ENCODE peak calls at places on chromosomes 1 and 21, in nine cellular contexts. B, N, L, T, A, Y, J, S and Z are unnamed samples.

GRCh38 chr1:9174762-9175161 is 45.9 kb upstream of the GPR157 start:
- DNase-seq in B (no peak), N (no peak), L (no peak), T (no peak), A (no peak), Y (no peak), J (no peak), S (no peak), Z (no peak)

GRCh38 chr1:226405411-226405988 is 2.4 kb downstream of the PARP1 start:
- DNase-seq in B (no peak), N (no peak), L (no peak), T (peak), A (peak), Y (no peak), J (no peak), S (no peak), Z (no peak)

GRCh38 chr1:47471163-47471562 is 33.3 kb downstream of the FOXD2 start:
- DNase-seq in B (no peak), N (peak), L (no peak), T (no peak), A (no peak), Y (no peak), J (no peak), S (no peak), Z (no peak)

GRCh38 chr1:225999912-226000337 is 782 bp upstream of the SDE2 start:
- DNase-seq in B (no peak), N (no peak), L (no peak), T (peak), A (peak), Y (no peak), J (no peak), S (no peak), Z (peak)

GRCh38 chr21:38661296-38662223 is 144.2 kb upstream of the ETS2 start:
- DNase-seq in B (no peak), N (peak), L (no peak), T (no peak), A (no peak), Y (no peak), J (peak), S (peak), Z (peak)

GRCh38 chr1:3668585-3669300 is 16.4 kb downstream of the TP73 start:
- DNase-seq in B (peak), N (peak), L (no peak), T (peak), A (no peak), Y (peak), J (no peak), S (peak), Z (peak)

GRCh38 chr1:5683446-5683845 is 308.8 kb downstream of the NPHP4 start:
- DNase-seq in B (no peak), N (no peak), L (no peak), T (no peak), A (no peak), Y (no peak), J (no peak), S (no peak), Z (no peak)

GRCh38 chr1:143574891-143575520 is 396.8 kb downstream of the FAM72C start:
- DNase-seq in B (no peak), N (no peak), L (no peak), T (no peak), A (no peak), Y (no peak), J (no peak), S (no peak), Z (no peak)

GRCh38 chr21:35342440-35342839 is 293.3 kb upstream of the RUNX1 start:
- DNase-seq in B (no peak), N (no peak), L (no peak), T (peak), A (peak), Y (no peak), J (no peak), S (no peak), Z (no peak)

GRCh38 chr1:92948071-92948470 is 13.2 kb downstream of the DIPK1A start:
- DNase-seq in B (no peak), N (no peak), L (no peak), T (no peak), A (no peak), Y (no peak), J (no peak), S (no peak), Z (no peak)

GRCh38 chr1:30886710-30887428 is 21.7 kb downstream of the SDC3 start:
- DNase-seq in B (no peak), N (no peak), L (no peak), T (no peak), A (no peak), Y (no peak), J (no peak), S (no peak), Z (no peak)

GRCh38 chr1:30889506-30889905 is 19.1 kb downstream of the SDC3 start:
- DNase-seq in B (no peak), N (no peak), L (no peak), T (no peak), A (no peak), Y (no peak), J (no peak), S (no peak), Z (no peak)

GRCh38 chr1:30888975-30889374 is 19.6 kb downstream of the SDC3 start:
- DNase-seq in B (no peak), N (no peak), L (no peak), T (no peak), A (no peak), Y (no peak), J (no peak), S (no peak), Z (no peak)

GRCh38 chr1:30888391-30888790 is 20.2 kb downstream of the SDC3 start:
- DNase-seq in B (no peak), N (peak), L (peak), T (peak), A (no peak), Y (no peak), J (peak), S (peak), Z (peak)

DNA sequence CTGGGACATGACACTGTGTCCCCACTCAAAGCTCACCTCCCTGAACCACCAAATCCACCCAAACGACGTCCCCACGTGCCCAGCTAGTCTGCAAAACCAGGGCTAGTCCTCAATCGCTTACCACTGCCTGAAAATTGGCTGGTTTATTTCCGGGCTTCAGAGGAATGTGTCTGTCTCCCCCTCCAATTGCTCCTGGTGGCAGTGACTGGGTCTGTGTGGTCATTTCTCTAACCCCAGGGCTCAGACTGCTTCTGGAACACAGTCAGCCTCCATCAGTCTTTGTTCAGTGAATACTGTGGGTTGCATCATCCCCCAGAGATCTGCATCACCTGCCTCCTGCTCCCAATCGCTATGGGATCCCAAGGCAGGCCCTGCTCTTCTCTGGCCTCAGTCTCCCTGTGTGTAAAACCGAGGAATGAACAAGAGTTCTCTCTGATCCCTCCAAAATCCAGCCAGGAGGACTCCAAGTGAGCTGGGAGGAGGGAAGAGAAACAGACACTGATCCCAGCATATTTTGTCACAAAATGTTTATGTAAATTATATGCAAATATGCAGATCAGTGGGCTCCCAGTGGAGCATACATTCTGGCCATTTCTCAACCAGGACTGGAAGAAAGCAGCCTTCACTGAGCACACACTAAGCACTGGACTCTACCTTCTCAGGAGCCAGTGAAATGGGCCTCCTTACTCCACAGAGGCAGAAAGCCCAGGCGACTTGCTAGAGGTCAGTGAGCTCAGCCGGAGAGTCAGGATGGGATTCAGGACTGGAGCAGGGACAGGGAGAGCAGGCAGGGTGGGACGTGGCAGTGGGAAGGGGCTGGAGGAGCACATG is 20.9 kb downstream of the SDC3 start:
- DNase-seq in B (no peak), N (peak), L (no peak), T (peak), A (no peak), Y (no peak), J (no peak), S (no peak), Z (peak)
- H3K4me3 ChIP-seq in B (no peak), N (no peak), L (no peak), T (no peak), A (no peak), Y (no peak), J (no peak), S (no peak), Z (no peak)

GRCh38 chr1:35443768-35444518 is 113.3 kb downstream of the KIAA0319L start:
- DNase-seq in B (no peak), N (peak), L (no peak), T (peak), A (no peak), Y (no peak), J (no peak), S (no peak), Z (peak)
- TF ChIP-seq CTCF in B (peak), N (peak), L (no peak), T (peak), A (no peak), Y (peak), J (no peak), S (no peak), Z (peak)

DNA sequence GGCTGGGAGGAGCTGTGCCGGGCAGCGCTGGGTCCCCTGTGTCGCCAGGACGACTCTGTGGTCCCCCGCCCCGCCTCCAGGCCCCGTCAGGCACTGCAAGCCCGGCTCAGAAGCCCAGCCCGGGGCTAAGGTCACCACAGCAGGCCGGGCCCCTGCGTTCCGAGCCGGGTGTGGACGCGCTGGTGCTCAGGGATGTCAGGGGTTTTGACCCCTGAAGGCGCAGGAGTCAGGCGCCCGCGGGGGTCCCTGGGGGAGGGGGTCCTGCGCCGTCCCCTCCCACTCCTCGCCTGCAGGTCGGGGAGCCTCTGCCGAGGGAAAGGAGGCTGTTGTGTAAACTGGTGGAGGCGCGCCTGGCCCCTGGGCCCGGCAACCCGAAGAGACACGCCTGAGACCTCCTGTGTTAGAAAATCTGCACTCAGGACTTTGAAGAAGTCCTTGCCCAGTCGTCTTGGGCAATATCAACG is 23.7 kb upstream of the TMEM54 start:
- DNase-seq in B (no peak), N (no peak), L (no peak), T (peak), A (no peak), Y (peak), J (no peak), S (peak), Z (no peak)
- H3K4me3 ChIP-seq in B (no peak), N (no peak), L (no peak), T (no peak), A (no peak), Y (peak), J (no peak), S (no peak), Z (peak)

DNA sequence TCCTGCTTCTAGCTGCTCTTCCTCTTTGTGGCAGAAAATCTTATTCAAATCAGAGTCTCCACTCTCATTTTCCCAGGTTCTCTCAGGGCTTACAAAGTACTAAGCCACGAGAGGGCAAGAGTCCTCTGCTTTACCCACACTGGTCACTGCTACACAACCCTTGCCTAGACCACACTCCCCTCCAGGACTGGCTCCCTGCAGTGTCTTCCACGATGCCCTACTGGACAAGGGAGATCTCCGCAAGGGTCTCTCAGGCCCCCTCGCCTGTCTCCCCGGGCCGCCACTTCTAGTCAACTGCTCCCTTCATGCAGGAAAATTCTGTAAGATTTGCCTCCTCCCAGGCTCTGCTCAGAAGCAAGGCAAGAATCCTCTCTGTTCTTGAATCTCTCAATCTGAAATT is 319.6 kb downstream of the RRAGC start:
- DNase-seq in B (no peak), N (no peak), L (no peak), T (no peak), A (no peak), Y (no peak), J (no peak), S (no peak), Z (no peak)
- TF ChIP-seq CTCF in B (no peak), N (no peak), L (no peak), T (no peak), A (no peak), Y (no peak), J (no peak), S (no peak), Z (no peak)